ENCODE peak calls at places on chromosomes 6 and 20, in eight cellular contexts. One of them, this sample, is unnamed. For H3K9me3, the result is how much of the 10 kb centered on the place peaks cover.

GRCh38 chr6:83252717-83253116 is 59.6 kb downstream of the RWDD2A start:
- DNase-seq in adrenal gland: no peak
- DNase-seq in fibroblast of lung: peak
- DNase-seq in right lobe of liver: no peak
- DNase-seq in ascending aorta: no peak
- DNase-seq in WERI-Rb-1: no peak
- DNase-seq in right atrium auricular region: no peak
- DNase-seq in tibial nerve: no peak
- DNase-seq in this sample: no peak

GRCh38 chr6:43076928-43077809 is 1.1 kb downstream of the PTK7 start:
- DNase-seq in adrenal gland: no peak
- DNase-seq in fibroblast of lung: peak
- DNase-seq in right lobe of liver: no peak
- DNase-seq in right atrium auricular region: no peak
- DNase-seq in ascending aorta: no peak
- DNase-seq in WERI-Rb-1: peak
- DNase-seq in tibial nerve: no peak
- DNase-seq in this sample: no peak

GRCh38 chr6:99613398-99613704 is 6.7 kb downstream of the PRDM13 start:
- DNase-seq in right lobe of liver: peak
- DNase-seq in right atrium auricular region: no peak
- DNase-seq in WERI-Rb-1: peak
- DNase-seq in ascending aorta: no peak
- DNase-seq in tibial nerve: no peak
- DNase-seq in adrenal gland: no peak
- DNase-seq in fibroblast of lung: peak
- DNase-seq in this sample: no peak

GRCh38 chr20:56542489-56543020 is 9.5 kb downstream of the FAM209B start:
- DNase-seq in adrenal gland: no peak
- DNase-seq in ascending aorta: no peak
- DNase-seq in WERI-Rb-1: no peak
- DNase-seq in fibroblast of lung: no peak
- DNase-seq in right atrium auricular region: no peak
- DNase-seq in right lobe of liver: no peak
- DNase-seq in tibial nerve: no peak
- DNase-seq in this sample: no peak

GRCh38 chr6:49264909-49265308 is 198.1 kb downstream of the MMUT start:
- DNase-seq in tibial nerve: no peak
- DNase-seq in ascending aorta: no peak
- DNase-seq in right atrium auricular region: no peak
- DNase-seq in fibroblast of lung: no peak
- DNase-seq in WERI-Rb-1: no peak
- DNase-seq in right lobe of liver: no peak
- DNase-seq in adrenal gland: no peak
- DNase-seq in this sample: no peak

GRCh38 chr6:15484115-15484514 is 178.7 kb downstream of the DTNBP1 start:
- DNase-seq in fibroblast of lung: no peak
- DNase-seq in adrenal gland: no peak
- DNase-seq in right lobe of liver: no peak
- DNase-seq in ascending aorta: no peak
- DNase-seq in right atrium auricular region: no peak
- DNase-seq in tibial nerve: no peak
- DNase-seq in WERI-Rb-1: no peak
- DNase-seq in this sample: peak

GRCh38 chr20:7930386-7930785 is 9.9 kb downstream of the HAO1 start:
- DNase-seq in right atrium auricular region: no peak
- DNase-seq in WERI-Rb-1: no peak
- DNase-seq in adrenal gland: no peak
- DNase-seq in ascending aorta: no peak
- DNase-seq in fibroblast of lung: no peak
- DNase-seq in tibial nerve: no peak
- DNase-seq in right lobe of liver: no peak
- DNase-seq in this sample: no peak

GRCh38 chr6:4698901-4699659 is 77.1 kb upstream of the CDYL start:
- DNase-seq in right atrium auricular region: no peak
- DNase-seq in fibroblast of lung: no peak
- DNase-seq in adrenal gland: no peak
- DNase-seq in ascending aorta: no peak
- DNase-seq in WERI-Rb-1: no peak
- DNase-seq in tibial nerve: no peak
- DNase-seq in right lobe of liver: no peak
- DNase-seq in this sample: no peak

GRCh38 chr6:150528648-150529285 is 70.9 kb upstream of the PLEKHG1 start:
- DNase-seq in tibial nerve: peak
- DNase-seq in right lobe of liver: peak
- DNase-seq in WERI-Rb-1: no peak
- DNase-seq in adrenal gland: no peak
- DNase-seq in fibroblast of lung: peak
- DNase-seq in right atrium auricular region: no peak
- DNase-seq in ascending aorta: no peak
- DNase-seq in this sample: no peak

GRCh38 chr20:45970646-45971424 is 1.2 kb downstream of the ZNF335 start:
- DNase-seq in adrenal gland: peak
- DNase-seq in tibial nerve: no peak
- DNase-seq in right lobe of liver: peak
- DNase-seq in fibroblast of lung: no peak
- DNase-seq in ascending aorta: no peak
- DNase-seq in right atrium auricular region: no peak
- DNase-seq in WERI-Rb-1: no peak
- DNase-seq in this sample: no peak

GRCh38 chr6:139941826-139942225 is 567.4 kb upstream of the CITED2 start:
- DNase-seq in right atrium auricular region: no peak
- DNase-seq in ascending aorta: no peak
- DNase-seq in adrenal gland: no peak
- DNase-seq in tibial nerve: no peak
- DNase-seq in WERI-Rb-1: no peak
- DNase-seq in right lobe of liver: no peak
- DNase-seq in fibroblast of lung: no peak
- DNase-seq in this sample: no peak

GRCh38 chr20:4193053-4193452 is 177.7 kb upstream of the RNF24 start:
- DNase-seq in tibial nerve: no peak
- DNase-seq in adrenal gland: no peak
- DNase-seq in WERI-Rb-1: no peak
- DNase-seq in ascending aorta: no peak
- DNase-seq in right lobe of liver: no peak
- DNase-seq in fibroblast of lung: no peak
- DNase-seq in right atrium auricular region: no peak
- DNase-seq in this sample: no peak

GRCh38 chr6:135812085-135812526 is 39.4 kb upstream of the PDE7B start:
- DNase-seq in adrenal gland: no peak
- DNase-seq in tibial nerve: no peak
- DNase-seq in WERI-Rb-1: no peak
- DNase-seq in right lobe of liver: no peak
- DNase-seq in right atrium auricular region: no peak
- DNase-seq in ascending aorta: no peak
- DNase-seq in fibroblast of lung: peak
- DNase-seq in this sample: no peak

GRCh38 chr20:7841967-7842301 is 98.3 kb downstream of the HAO1 start:
- DNase-seq in WERI-Rb-1: peak
- DNase-seq in ascending aorta: no peak
- DNase-seq in fibroblast of lung: peak
- DNase-seq in tibial nerve: no peak
- DNase-seq in adrenal gland: no peak
- DNase-seq in right lobe of liver: no peak
- DNase-seq in right atrium auricular region: peak
- DNase-seq in this sample: no peak

GRCh38 chr6:81768150-81768942 is 15.9 kb upstream of the TENT5A start:
- DNase-seq in ascending aorta: no peak
- DNase-seq in tibial nerve: no peak
- DNase-seq in adrenal gland: no peak
- DNase-seq in right atrium auricular region: no peak
- DNase-seq in WERI-Rb-1: no peak
- DNase-seq in right lobe of liver: no peak
- DNase-seq in fibroblast of lung: peak
- DNase-seq in this sample: no peak

GRCh38 chr6:4672772-4673171 is 103.4 kb upstream of the CDYL start:
- DNase-seq in tibial nerve: no peak
- DNase-seq in right lobe of liver: no peak
- DNase-seq in ascending aorta: no peak
- DNase-seq in fibroblast of lung: peak
- DNase-seq in WERI-Rb-1: no peak
- DNase-seq in right atrium auricular region: peak
- DNase-seq in adrenal gland: no peak
- DNase-seq in this sample: no peak

GRCh38 chr20:10954137-10954840 is 280.5 kb upstream of the JAG1 start:
- DNase-seq in right atrium auricular region: no peak
- DNase-seq in adrenal gland: no peak
- DNase-seq in fibroblast of lung: no peak
- DNase-seq in right lobe of liver: no peak
- DNase-seq in WERI-Rb-1: no peak
- DNase-seq in tibial nerve: no peak
- DNase-seq in ascending aorta: no peak
- DNase-seq in this sample: no peak

GRCh38 chr20:63255911-63256704 is 1.8 kb upstream of the NKAIN4 start:
- DNase-seq in adrenal gland: no peak
- DNase-seq in right atrium auricular region: no peak
- DNase-seq in tibial nerve: no peak
- DNase-seq in right lobe of liver: no peak
- DNase-seq in WERI-Rb-1: no peak
- DNase-seq in fibroblast of lung: no peak
- DNase-seq in ascending aorta: no peak
- DNase-seq in this sample: no peak

GRCh38 chr6:40334496-40334895 is 252.7 kb downstream of the LRFN2 start:
- DNase-seq in fibroblast of lung: no peak
- DNase-seq in adrenal gland: no peak
- DNase-seq in tibial nerve: no peak
- DNase-seq in ascending aorta: no peak
- DNase-seq in WERI-Rb-1: no peak
- DNase-seq in right lobe of liver: no peak
- DNase-seq in right atrium auricular region: no peak
- DNase-seq in this sample: no peak
- H3K4me3 ChIP-seq in fibroblast of lung: no peak
- H3K4me3 ChIP-seq in adrenal gland: no peak
- H3K4me3 ChIP-seq in tibial nerve: no peak
- H3K4me3 ChIP-seq in ascending aorta: no peak
- H3K4me3 ChIP-seq in WERI-Rb-1: no peak
- H3K4me3 ChIP-seq in right lobe of liver: no peak
- H3K4me3 ChIP-seq in right atrium auricular region: no peak
- H3K4me3 ChIP-seq in this sample: no peak

DNA sequence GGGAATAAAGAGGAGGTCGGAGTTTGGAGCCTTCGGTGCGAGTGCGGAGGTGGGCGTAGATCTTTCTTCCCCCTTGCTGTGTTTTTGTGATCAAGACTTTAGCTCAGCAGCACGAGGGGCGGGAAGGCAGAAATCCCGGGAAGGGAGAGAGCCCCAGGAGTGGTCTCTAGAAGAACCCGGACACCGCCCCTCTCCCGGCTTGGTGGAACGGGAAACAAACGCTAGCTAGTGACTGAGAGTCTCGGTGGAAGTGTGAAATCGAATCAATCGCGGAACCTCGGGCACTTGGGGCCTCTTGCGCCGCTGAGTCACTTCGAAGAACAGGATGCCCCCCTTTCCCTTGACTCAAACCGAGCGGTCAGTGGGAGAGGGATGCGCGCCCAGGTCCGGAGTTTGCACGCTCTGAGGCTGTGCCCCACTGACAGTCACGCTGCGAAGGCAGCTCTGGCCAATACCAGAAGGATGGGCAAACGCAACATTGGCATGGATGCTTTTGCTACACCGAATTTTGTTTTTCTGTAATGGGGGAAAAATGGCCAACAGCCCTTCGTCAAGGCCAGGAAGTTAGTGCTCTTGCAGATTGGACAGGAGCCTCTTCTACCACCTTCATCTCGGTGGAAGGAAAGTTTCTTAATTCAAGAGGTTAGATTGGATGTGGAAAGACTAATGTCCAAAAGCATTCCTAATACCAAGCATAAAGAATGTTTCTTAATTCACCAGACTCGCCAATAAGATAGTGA is 1.6 kb upstream of the OLIG3 start:
- DNase-seq in right atrium auricular region: no peak
- DNase-seq in right lobe of liver: no peak
- DNase-seq in WERI-Rb-1: no peak
- DNase-seq in adrenal gland: no peak
- DNase-seq in fibroblast of lung: no peak
- DNase-seq in ascending aorta: no peak
- DNase-seq in tibial nerve: no peak
- DNase-seq in this sample: no peak
- H3K9me3 ChIP-seq in right atrium auricular region: under half
- H3K9me3 ChIP-seq in right lobe of liver: under half
- H3K9me3 ChIP-seq in WERI-Rb-1: under half
- H3K9me3 ChIP-seq in adrenal gland: under half
- H3K9me3 ChIP-seq in fibroblast of lung: under half
- H3K9me3 ChIP-seq in ascending aorta: under half
- H3K9me3 ChIP-seq in tibial nerve: under half
- H3K9me3 ChIP-seq in this sample: under half

GRCh38 chr6:30557683-30557981 is 537 bp downstream of the PRR3 start:
- DNase-seq in tibial nerve: no peak
- DNase-seq in adrenal gland: no peak
- DNase-seq in fibroblast of lung: no peak
- DNase-seq in right atrium auricular region: no peak
- DNase-seq in right lobe of liver: no peak
- DNase-seq in WERI-Rb-1: no peak
- DNase-seq in ascending aorta: no peak
- DNase-seq in this sample: no peak

GRCh38 chr6:30555428-30556005 is 772 bp downstream of the GNL1 start:
- DNase-seq in WERI-Rb-1: peak
- DNase-seq in fibroblast of lung: peak
- DNase-seq in adrenal gland: peak
- DNase-seq in ascending aorta: peak
- DNase-seq in right atrium auricular region: peak
- DNase-seq in right lobe of liver: peak
- DNase-seq in tibial nerve: peak
- DNase-seq in this sample: no peak

GRCh38 chr6:30556006-30556713 is at the start of gene GNL1:
- DNase-seq in adrenal gland: peak
- DNase-seq in fibroblast of lung: peak
- DNase-seq in ascending aorta: peak
- DNase-seq in WERI-Rb-1: peak
- DNase-seq in right lobe of liver: peak
- DNase-seq in right atrium auricular region: peak
- DNase-seq in tibial nerve: peak
- DNase-seq in this sample: peak

GRCh38 chr6:30556964-30557682 is at the start of gene PRR3:
- DNase-seq in fibroblast of lung: peak
- DNase-seq in tibial nerve: peak
- DNase-seq in adrenal gland: peak
- DNase-seq in WERI-Rb-1: peak
- DNase-seq in ascending aorta: peak
- DNase-seq in right lobe of liver: peak
- DNase-seq in right atrium auricular region: peak
- DNase-seq in this sample: peak

DNA sequence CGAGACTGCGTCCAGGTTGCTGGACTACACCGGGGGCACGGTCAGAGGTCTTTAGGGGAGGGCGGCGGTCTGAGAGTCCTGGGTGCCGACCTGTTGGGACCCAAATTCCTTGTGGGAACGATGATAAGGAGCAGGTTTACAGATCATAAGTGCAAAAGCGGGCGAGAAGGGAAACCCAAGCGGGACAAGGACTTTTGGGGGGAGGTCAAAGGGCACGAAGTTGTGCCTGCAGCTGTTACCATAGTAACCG is 350 bp upstream of the GNL1 start:
- DNase-seq in tibial nerve: peak
- DNase-seq in ascending aorta: no peak
- DNase-seq in adrenal gland: peak
- DNase-seq in WERI-Rb-1: peak
- DNase-seq in fibroblast of lung: no peak
- DNase-seq in right lobe of liver: peak
- DNase-seq in right atrium auricular region: peak
- DNase-seq in this sample: no peak
- H3K4me3 ChIP-seq in tibial nerve: peak
- H3K4me3 ChIP-seq in ascending aorta: peak
- H3K4me3 ChIP-seq in adrenal gland: peak
- H3K4me3 ChIP-seq in WERI-Rb-1: peak
- H3K4me3 ChIP-seq in fibroblast of lung: peak
- H3K4me3 ChIP-seq in right lobe of liver: peak
- H3K4me3 ChIP-seq in right atrium auricular region: peak
- H3K4me3 ChIP-seq in this sample: peak

GRCh38 chr6:168377481-168377850 is 57.9 kb upstream of the DACT2 start:
- DNase-seq in ascending aorta: no peak
- DNase-seq in right atrium auricular region: no peak
- DNase-seq in adrenal gland: no peak
- DNase-seq in tibial nerve: no peak
- DNase-seq in right lobe of liver: no peak
- DNase-seq in fibroblast of lung: no peak
- DNase-seq in WERI-Rb-1: no peak
- DNase-seq in this sample: no peak
- H3K9me3 ChIP-seq in ascending aorta: under half
- H3K9me3 ChIP-seq in right atrium auricular region: under half
- H3K9me3 ChIP-seq in adrenal gland: under half
- H3K9me3 ChIP-seq in tibial nerve: under half
- H3K9me3 ChIP-seq in right lobe of liver: under half
- H3K9me3 ChIP-seq in fibroblast of lung: under half
- H3K9me3 ChIP-seq in WERI-Rb-1: under half
- H3K9me3 ChIP-seq in this sample: under half